ENCODE peak calls at places on chromosome 4, in six cellular contexts. I, G, K, U, C and W are unnamed samples.

GRCh38 chr4:103482471-103482870 is 237.3 kb downstream of the TACR3 start:
- DNase-seq in I (no peak), K (no peak), G (no peak), U (no peak), C (no peak), W (no peak)

GRCh38 chr4:610411-611261 is 14.7 kb upstream of the PDE6B start:
- DNase-seq in K (no peak), C (no peak), G (no peak), I (no peak), U (no peak), W (peak)

GRCh38 chr4:10144479-10144878 is 27.9 kb upstream of the WDR1 start:
- DNase-seq in C (no peak), U (no peak), K (no peak), I (no peak), G (no peak), W (no peak)

GRCh38 chr4:156672924-156673323 is 298.7 kb downstream of the PDGFC start:
- DNase-seq in U (no peak), K (no peak), C (peak), G (no peak), I (no peak), W (no peak)

GRCh38 chr4:110878413-110878812 is 255.5 kb upstream of the PITX2 start:
- DNase-seq in K (no peak), U (no peak), G (no peak), I (no peak), C (no peak), W (no peak)

GRCh38 chr4:95547708-95548471 is 883 bp downstream of the UNC5C start:
- DNase-seq in G (peak), C (no peak), I (peak), K (no peak), U (no peak), W (no peak)

GRCh38 chr4:155657169-155657568 is 9.5 kb upstream of the GUCY1A1 start:
- DNase-seq in I (no peak), U (no peak), G (no peak), K (no peak), C (no peak), W (no peak)

GRCh38 chr4:789571-790465 is 36.1 kb downstream of the CPLX1 start:
- DNase-seq in C (no peak), I (no peak), K (no peak), U (no peak), G (no peak), W (no peak)

GRCh38 chr4:153346563-153346962 is 2.1 kb downstream of the MND1 start:
- DNase-seq in K (no peak), G (no peak), I (no peak), U (no peak), C (peak), W (no peak)

GRCh38 chr4:171130126-171130801 is 682.9 kb upstream of the GALNTL6 start:
- DNase-seq in K (peak), U (no peak), G (no peak), I (no peak), C (no peak), W (no peak)

GRCh38 chr4:78058591-78059523 is 1.7 kb downstream of the FRAS1 start:
- DNase-seq in K (peak), U (peak), G (peak), I (no peak), C (peak), W (no peak)

GRCh38 chr4:163623787-163624186 is 129.3 kb downstream of the TMA16 start:
- DNase-seq in C (no peak), I (no peak), K (no peak), G (no peak), U (no peak), W (no peak)

GRCh38 chr4:183407128-183407585 is 37.3 kb upstream of the CDKN2AIP start:
- DNase-seq in C (peak), K (peak), G (peak), U (peak), I (peak), W (no peak)

GRCh38 chr4:44760142-44760898 is 34.0 kb upstream of the GNPDA2 start:
- DNase-seq in C (peak), I (peak), K (no peak), G (peak), U (no peak), W (no peak)

GRCh38 chr4:8688041-8688907 is 95.7 kb downstream of the CPZ start:
- DNase-seq in K (peak), C (peak), U (no peak), I (no peak), G (peak), W (no peak)

GRCh38 chr4:74189331-74190043 is 31.6 kb downstream of the MTHFD2L start:
- DNase-seq in I (peak), G (peak), K (peak), U (no peak), C (peak), W (no peak)

GRCh38 chr4:176436500-176436973 is 116.8 kb downstream of the SPCS3 start:
- DNase-seq in K (no peak), U (no peak), C (no peak), G (no peak), I (peak), W (no peak)

GRCh38 chr4:18571252-18571885 is 549.8 kb upstream of the LCORL start:
- DNase-seq in K (no peak), C (no peak), I (no peak), U (no peak), G (no peak), W (no peak)

GRCh38 chr4:147683172-147683571 is 791 bp downstream of the PRMT9 start:
- DNase-seq in U (no peak), K (peak), C (peak), I (peak), G (peak), W (no peak)

GRCh38 chr4:2256156-2256731 is 5.7 kb downstream of the MXD4 start:
- DNase-seq in I (no peak), C (no peak), K (peak), U (peak), G (no peak), W (no peak)

GRCh38 chr4:86934147-86934771 is 552 bp upstream of the AFF1 start:
- DNase-seq in C (no peak), I (peak), K (no peak), U (no peak), G (peak), W (no peak)

GRCh38 chr4:3077796-3078195 is 3.3 kb downstream of the HTT start:
- DNase-seq in U (no peak), C (no peak), I (peak), G (no peak), K (no peak), W (no peak)

GRCh38 chr4:12500409-12500808 is 983.7 kb downstream of the RAB28 start:
- DNase-seq in U (no peak), I (no peak), G (no peak), K (no peak), C (no peak), W (no peak)

GRCh38 chr4:178955614-178956013 is 1513.4 kb upstream of the AGA start:
- DNase-seq in C (no peak), K (no peak), U (no peak), G (no peak), I (no peak), W (no peak)

GRCh38 chr4:184757810-184758209 is 23.9 kb upstream of the CENPU start:
- DNase-seq in I (no peak), U (no peak), C (no peak), K (peak), G (no peak), W (no peak)

GRCh38 chr4:71537551-71538065 is 198.8 kb downstream of the SLC4A4 start:
- DNase-seq in G (no peak), U (no peak), C (no peak), I (no peak), K (no peak), W (no peak)

GRCh38 chr4:121951570-121952110 is at the start of gene TRPC3:
- DNase-seq in U (no peak), C (peak), K (no peak), I (peak), G (peak), W (no peak)

GRCh38 chr4:75658881-75659280 is 14.3 kb downstream of the G3BP2 start:
- DNase-seq in G (no peak), K (no peak), U (no peak), C (no peak), I (no peak), W (no peak)

GRCh38 chr4:6782147-6782845 is at the start of gene KIAA0232:
- DNase-seq in C (peak), U (peak), K (peak), G (peak), I (peak), W (peak)

GRCh38 chr4:6785572-6785925 is 3.0 kb downstream of the KIAA0232 start:
- DNase-seq in G (no peak), K (no peak), U (no peak), C (no peak), I (no peak), W (no peak)

GRCh38 chr4:6781561-6781960 is 966 bp upstream of the KIAA0232 start:
- DNase-seq in G (no peak), K (no peak), I (no peak), C (no peak), U (no peak), W (no peak)

GRCh38 chr4:6782846-6783110 is 251 bp downstream of the KIAA0232 start:
- DNase-seq in G (no peak), I (no peak), C (no peak), U (no peak), K (no peak), W (no peak)

DNA sequence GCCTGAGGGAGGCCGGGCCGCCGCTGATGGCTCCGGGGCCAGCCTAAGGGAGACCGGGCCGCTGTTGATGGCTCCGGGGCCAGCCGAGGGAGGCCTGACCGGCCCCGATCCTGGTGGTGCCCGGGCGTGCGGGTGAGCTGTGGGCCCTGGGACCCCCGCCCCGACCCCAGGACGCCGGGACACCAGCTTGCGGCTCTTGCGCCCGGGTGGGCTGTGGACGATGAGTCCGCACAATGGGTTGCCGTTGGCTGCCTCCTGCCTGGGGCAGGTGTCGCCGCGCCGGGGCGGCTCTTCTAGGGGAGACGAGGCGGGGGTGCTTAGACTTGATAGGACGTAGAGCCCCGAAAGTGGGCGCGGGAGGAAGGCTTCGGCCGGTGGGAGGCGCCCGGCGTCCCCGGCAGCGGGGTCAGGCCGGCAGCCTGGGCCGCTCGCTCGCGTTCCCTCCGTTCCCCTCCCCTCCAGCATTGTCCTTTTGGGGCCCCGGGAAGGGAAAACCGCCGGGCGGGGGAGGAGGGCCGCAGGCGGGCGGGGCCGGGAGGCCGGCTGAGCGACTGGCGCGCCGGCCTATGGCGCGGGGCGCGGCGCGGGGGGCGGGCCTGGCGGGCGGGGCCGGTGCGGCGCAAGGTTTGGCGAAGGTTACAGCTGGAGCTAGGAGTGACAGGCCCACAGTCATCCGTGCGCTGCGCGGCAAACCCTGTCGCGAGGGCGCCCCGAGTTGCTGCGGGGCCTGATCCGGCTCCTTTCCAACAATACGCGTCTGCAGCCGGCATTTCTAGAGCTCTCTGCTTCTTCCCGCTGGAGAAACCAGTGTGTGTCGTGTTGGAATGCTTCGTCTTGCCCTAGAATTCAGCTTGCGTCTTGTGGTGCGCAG is 819 bp downstream of the KIAA0232 start:
- DNase-seq in K (peak), C (peak), G (peak), U (peak), I (peak), W (no peak)
- TF ChIP-seq CTCF in K (peak), C (peak), G (no peak), U (no peak), I (peak), W (no peak)

GRCh38 chr4:141223418-141223817 is 2.7 kb downstream of the ZNF330 start:
- DNase-seq in C (no peak), K (no peak), G (no peak), I (no peak), U (no peak), W (no peak)

GRCh38 chr4:141215030-141215429 is 5.7 kb upstream of the ZNF330 start:
- DNase-seq in K (no peak), C (no peak), I (no peak), U (no peak), G (no peak), W (no peak)

GRCh38 chr4:141220271-141220654 is 432 bp upstream of the ZNF330 start:
- DNase-seq in K (no peak), C (no peak), U (no peak), G (no peak), I (no peak), W (no peak)

GRCh38 chr4:141215972-141216761 is 4.5 kb upstream of the ZNF330 start:
- DNase-seq in K (no peak), C (no peak), U (no peak), G (no peak), I (no peak), W (no peak)

DNA sequence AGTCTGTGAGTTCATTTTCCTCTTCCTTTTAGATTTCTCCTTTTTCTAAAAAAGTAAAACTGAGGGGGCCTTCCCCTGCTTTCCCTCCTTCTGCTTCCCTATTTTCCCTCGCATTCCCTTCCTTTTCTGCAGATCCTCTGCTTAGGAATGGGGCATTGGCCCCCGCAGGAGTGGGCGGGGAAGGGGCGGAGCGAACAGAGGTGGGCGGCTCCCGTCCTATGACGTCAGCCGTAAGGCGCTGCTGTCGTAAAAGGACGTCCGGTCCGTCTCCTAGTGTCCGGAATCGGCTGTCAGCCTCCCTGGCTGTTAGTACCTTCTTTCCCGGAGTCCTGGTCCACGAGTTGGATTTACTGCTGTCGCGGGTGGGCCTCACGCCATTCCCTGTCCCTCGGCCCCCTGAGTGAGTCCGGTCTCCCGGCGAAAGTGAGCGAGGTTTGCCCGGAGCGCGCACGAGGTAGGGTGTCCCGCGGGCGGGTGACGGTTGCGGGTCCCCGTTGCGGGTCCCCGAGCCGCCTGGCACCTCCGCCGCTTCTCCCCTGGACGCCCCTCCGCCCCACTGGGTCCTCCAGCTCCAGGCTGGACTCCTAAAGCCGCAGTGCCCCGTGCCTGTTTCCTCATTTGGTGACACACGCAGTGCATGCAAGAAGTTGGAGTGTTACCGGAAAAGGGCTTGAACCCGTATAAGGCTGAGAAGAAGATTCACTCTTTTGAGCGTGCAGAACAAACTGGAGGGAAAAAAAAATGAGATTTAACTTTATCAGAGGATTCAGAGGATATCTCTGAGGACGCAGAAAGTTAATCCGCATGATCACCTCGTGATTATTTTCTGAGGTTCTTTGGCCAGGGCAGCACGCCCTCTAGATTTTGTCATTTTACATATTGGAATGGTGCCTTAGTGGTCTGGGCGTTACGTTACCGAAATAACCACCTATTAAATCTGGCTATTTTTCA is at the start of gene ZNF330:
- DNase-seq in I (peak), U (peak), G (peak), K (peak), C (peak), W (peak)
- TF ChIP-seq CTCF in I (peak), U (no peak), G (no peak), K (peak), C (peak), W (peak)

GRCh38 chr4:113560579-113560978 is 201.0 kb downstream of the CAMK2D start:
- DNase-seq in C (no peak), U (no peak), K (no peak), G (no peak), I (no peak), W (no peak)
- TF ChIP-seq CTCF in C (no peak), U (no peak), K (no peak), G (no peak), I (no peak), W (no peak)

DNA sequence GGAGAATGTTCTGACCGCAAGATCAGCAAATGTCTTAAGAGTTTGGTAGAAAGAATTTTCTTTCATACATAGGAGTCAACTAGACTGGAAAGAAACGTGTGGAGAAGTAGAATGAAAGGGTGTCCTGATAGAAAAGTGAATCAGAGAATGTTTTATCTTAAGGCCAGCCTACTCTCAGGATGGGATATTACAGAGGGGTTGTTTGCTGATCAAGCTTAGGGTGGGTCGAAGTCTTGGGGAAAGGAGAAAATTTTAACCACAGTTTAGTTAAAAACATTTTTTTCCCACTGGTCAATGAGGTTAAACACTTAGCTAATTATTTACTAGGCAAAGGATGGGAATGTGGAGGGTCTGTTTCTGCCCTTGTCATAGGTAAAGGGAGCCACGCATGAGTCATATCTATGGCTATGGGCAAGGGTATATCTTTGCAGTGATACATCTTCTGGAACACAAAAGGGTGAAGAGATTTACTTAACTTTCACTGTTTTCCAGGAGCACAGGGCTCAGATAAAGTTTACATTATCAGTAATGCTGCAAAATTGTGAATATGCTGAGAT is 16.1 kb upstream of the SULT1E1 start:
- DNase-seq in K (no peak), U (no peak), C (no peak), G (no peak), I (no peak), W (no peak)
- TF ChIP-seq CTCF in K (no peak), U (no peak), C (no peak), G (no peak), I (no peak), W (no peak)

DNA sequence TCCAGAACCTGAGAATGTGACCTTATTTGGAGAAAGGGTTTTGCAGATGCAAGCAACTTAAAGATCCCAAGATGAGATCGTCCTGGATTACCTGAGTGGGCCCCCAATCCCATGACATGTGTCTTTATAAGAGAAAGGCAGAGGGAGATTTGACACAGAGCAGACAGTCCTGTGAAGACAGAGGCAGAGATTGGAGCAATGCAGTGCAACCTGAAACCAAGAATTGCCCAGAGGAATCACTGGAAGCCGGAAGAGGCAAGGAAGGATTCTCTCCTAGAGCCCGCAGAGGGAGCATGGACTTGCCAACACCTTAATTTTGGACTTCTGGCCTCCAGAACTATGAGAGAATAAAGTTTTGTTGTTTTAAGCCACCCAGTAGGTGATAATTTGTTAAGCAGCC is 171.6 kb downstream of the SMIM20 start:
- DNase-seq in U (no peak), K (no peak), C (no peak), I (no peak), G (no peak), W (no peak)
- TF ChIP-seq CTCF in U (no peak), K (no peak), C (no peak), I (no peak), G (no peak), W (no peak)

DNA sequence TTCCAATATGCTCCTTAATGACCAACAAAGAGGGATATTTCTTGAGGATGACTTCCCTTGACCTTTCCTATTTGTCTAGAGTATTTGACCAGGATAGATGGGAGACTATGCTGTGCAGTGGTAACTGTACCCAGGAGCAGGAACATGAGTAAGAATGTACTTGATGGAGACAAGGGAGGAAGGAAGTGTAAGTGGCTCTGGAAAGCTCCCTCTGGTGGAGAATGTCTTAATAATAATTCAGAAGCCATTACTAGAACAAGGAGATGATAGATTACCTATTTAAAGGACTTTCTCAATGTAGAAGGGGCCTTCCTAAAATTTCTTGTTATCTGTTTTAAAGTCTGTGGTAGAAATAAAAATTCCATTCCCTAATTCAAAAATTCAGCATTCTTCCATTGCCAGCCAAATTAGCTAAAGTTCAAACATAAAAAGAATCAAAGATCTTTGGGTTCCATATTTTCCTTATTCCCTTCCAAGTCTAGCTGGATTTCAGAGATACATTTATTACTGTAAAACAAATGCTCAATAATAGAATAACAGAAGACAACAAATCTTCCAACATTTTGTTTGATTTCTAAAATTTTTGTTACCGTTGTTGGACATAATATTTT is 83.8 kb downstream of the GRID2 start:
- DNase-seq in C (peak), K (peak), G (peak), U (no peak), I (peak), W (no peak)
- TF ChIP-seq CTCF in C (peak), K (peak), G (peak), U (no peak), I (peak), W (peak)

GRCh38 chr4:143587703-143588102 is 74.2 kb downstream of the SMARCA5 start:
- DNase-seq in U (no peak), G (no peak), C (peak), K (no peak), I (peak), W (no peak)
- TF ChIP-seq CTCF in U (no peak), G (no peak), C (no peak), K (no peak), I (peak), W (no peak)